ENCODE peak calls at places on chromosomes 12 and 14, in five cellular contexts. C is H1, H is K562, R is HepG2, B is GM12878. K is an unnamed sample.

GRCh38 chr12:14960548-14961465 is 594 bp downstream of the ARHGDIB start:
- DNase-seq in C (no peak), H (no peak), R (no peak), B (no peak), K (no peak)

GRCh38 chr12:32402170-32402569 is 2.8 kb downstream of the FGD4 start:
- DNase-seq in C (no peak), H (no peak), R (no peak), B (no peak), K (no peak)

GRCh38 chr12:54383041-54383609 is 1.4 kb downstream of the ZNF385A start:
- DNase-seq in C (no peak), H (peak; percentile 59), R (no peak), B (no peak), K (no peak)

GRCh38 chr14:91159906-91160305 is 46.0 kb downstream of the DGLUCY start:
- DNase-seq in C (no peak), H (no peak), R (no peak), B (no peak), K (no peak)

GRCh38 chr14:103068351-103069073 is 11.2 kb upstream of the CDC42BPB start:
- DNase-seq in C (no peak), H (no peak), R (no peak), B (no peak), K (no peak)

GRCh38 chr12:15562263-15562662 is 226.9 kb downstream of the EPS8 start:
- DNase-seq in C (no peak), H (no peak), R (no peak), B (no peak), K (no peak)

GRCh38 chr12:104463371-104463770 is 6.6 kb downstream of the CHST11 start:
- DNase-seq in C (no peak), H (no peak), R (no peak), B (no peak), K (no peak)

GRCh38 chr12:39235990-39236767 is 206.7 kb downstream of the KIF21A start:
- DNase-seq in C (no peak), H (no peak), R (no peak), B (no peak), K (no peak)

GRCh38 chr14:32332415-32333116 is 3.5 kb downstream of the AKAP6 start:
- DNase-seq in C (no peak), H (no peak), R (no peak), B (no peak), K (no peak)

GRCh38 chr14:89667983-89668382 is 250.9 kb upstream of the FOXN3 start:
- DNase-seq in C (no peak), H (no peak), R (no peak), B (no peak), K (no peak)

GRCh38 chr12:111406474-111407370 is 999 bp downstream of the SH2B3 start:
- DNase-seq in C (no peak), H (no peak), R (no peak), B (no peak), K (no peak)

GRCh38 chr12:54555670-54556257 is 6.4 kb downstream of the PDE1B start:
- DNase-seq in C (no peak), H (no peak), R (no peak), B (no peak), K (no peak)

GRCh38 chr14:72463291-72463866 is 430.5 kb downstream of the DPF3 start:
- DNase-seq in C (no peak), H (no peak), R (no peak), B (no peak), K (peak; percentile 73)

GRCh38 chr12:23895792-23896218 is 53.7 kb downstream of the SOX5 start:
- DNase-seq in C (peak; percentile 50), H (no peak), R (no peak), B (no peak), K (no peak)

GRCh38 chr12:58774008-58774407 is 146.3 kb downstream of the LRIG3 start:
- DNase-seq in C (no peak), H (no peak), R (no peak), B (no peak), K (no peak)

GRCh38 chr12:87234898-87235297 is 794.3 kb downstream of the C12orf50 start:
- DNase-seq in C (no peak), H (no peak), R (no peak), B (no peak), K (no peak)

GRCh38 chr12:4268549-4269181 is 4.9 kb upstream of the CCND2 start:
- DNase-seq in C (no peak), H (no peak), R (no peak), B (no peak), K (no peak)

GRCh38 chr14:52318829-52319604 is 4.9 kb downstream of the PTGER2 start:
- DNase-seq in C (no peak), H (no peak), R (no peak), B (no peak), K (no peak)

GRCh38 chr14:56282179-56282578 is 164.0 kb downstream of the PELI2 start:
- DNase-seq in C (no peak), H (no peak), R (no peak), B (no peak), K (no peak)

GRCh38 chr12:42447371-42447786 is 121.4 kb downstream of the PPHLN1 start:
- DNase-seq in C (peak; percentile 19), H (no peak), R (no peak), B (no peak), K (no peak)

GRCh38 chr14:23556700-23557440 is 799 bp downstream of the THTPA start:
- DNase-seq in C (no peak), H (no peak), R (no peak), B (no peak), K (no peak)
- H3K4me2 ChIP-seq in C (peak overlapping the region; percentile 93), H (peak overlapping the region; percentile 86), R (peak overlapping the region; percentile 98), B (peak overlapping the region; percentile 85), K (peak overlapping the region; percentile 95)

GRCh38 chr14:104140463-104141331 is 2.3 kb downstream of the KIF26A start:
- DNase-seq in C (peak; percentile 44), H (no peak), R (no peak), B (no peak), K (no peak)
- TF ChIP-seq YY1 in C (no peak), H (no peak), R (no peak), B (no peak), K (no peak)

DNA sequence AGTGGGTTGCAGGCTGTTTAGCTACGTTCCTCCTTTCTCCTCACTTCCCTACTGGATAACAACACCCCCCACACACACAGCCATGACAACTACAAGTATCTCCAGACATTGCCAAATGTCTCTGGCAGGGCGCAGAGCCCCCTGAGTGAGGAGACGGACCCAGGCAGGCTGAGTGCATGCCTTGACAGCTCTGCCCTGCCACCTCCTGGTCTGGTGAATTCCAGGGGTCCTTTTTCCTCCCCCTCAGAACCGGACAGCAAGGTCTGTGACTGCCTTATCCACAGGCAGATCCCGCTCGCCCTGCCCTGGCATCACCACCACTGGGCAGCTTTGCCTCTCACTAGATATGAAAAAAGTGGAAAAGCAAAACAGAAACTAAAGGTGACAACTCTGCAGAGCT is 276.5 kb downstream of the TMEM132C start:
- DNase-seq in C (no peak), H (no peak), R (no peak), B (no peak), K (no peak)
- TF ChIP-seq POLR2A in C (no peak), H (no peak), R (no peak), B (no peak), K (no peak)

GRCh38 chr12:46982629-46983392 is 96.6 kb upstream of the PCED1B start:
- DNase-seq in C (no peak), H (no peak), R (no peak), B (no peak), K (no peak)

GRCh38 chr12:46985816-46986215 is 93.6 kb upstream of the PCED1B start:
- DNase-seq in C (no peak), H (no peak), R (no peak), B (no peak), K (no peak)

GRCh38 chr12:46983393-46983793 is 96.0 kb upstream of the PCED1B start:
- DNase-seq in C (no peak), H (no peak), R (no peak), B (no peak), K (no peak)

GRCh38 chr12:46981627-46982026 is 97.8 kb upstream of the PCED1B start:
- DNase-seq in C (no peak), H (no peak), R (no peak), B (no peak), K (no peak)

DNA sequence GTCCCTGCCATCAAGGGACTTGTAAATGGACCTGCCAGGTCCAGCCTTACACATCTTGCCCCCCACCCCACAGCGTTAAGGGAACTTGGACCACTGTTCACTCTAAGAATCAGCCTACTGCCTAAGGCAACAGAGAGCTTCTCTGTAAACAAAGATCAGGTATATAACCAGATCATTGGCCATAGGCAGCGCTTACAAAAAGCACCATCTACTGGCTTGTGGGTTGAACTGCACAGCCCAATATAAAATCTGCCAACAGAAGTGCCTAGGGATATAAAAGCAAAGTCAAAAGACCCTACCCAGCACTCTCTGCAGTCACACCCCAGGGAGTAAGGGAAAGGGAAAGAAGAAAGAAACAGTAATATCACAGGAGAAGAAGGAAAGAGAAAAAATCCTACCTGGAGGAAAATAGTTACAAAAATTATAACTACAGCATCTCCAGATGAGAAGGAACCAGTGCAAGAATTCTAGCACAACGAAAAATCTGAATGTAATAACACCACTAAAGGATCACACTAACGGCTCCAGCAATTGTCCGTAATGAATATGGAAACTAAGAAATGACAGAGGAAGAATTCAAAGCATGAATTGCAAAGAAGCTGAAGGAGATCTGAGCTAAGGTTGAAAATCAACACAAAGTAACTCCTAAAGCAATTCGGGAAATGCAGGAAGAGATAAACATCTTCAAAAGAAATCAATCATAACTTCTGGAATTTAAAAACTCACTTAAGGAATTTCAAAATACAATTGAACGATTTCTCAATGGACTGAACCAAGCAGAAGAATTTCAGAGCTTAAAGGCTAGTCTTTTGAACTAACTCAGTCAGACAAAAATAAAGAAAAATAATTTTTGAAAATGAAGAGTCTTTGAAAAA is 95.2 kb upstream of the PCED1B start:
- DNase-seq in C (peak; percentile 53), H (no peak), R (peak; percentile 51), B (peak; percentile 2), K (peak; percentile 56)
- H3K4me2 ChIP-seq in C (no peak overlapping the region), H (no peak overlapping the region), R (no peak overlapping the region), B (no peak overlapping the region), K (no peak overlapping the region)

K was measured in HCT116.